ENCODE peak calls at places on chromosomes 5 and 9, in nine cellular contexts. I is foreskin fibroblast, L is transverse colon, P is hepatocyte, S is GM12864, F is lower lobe of right lung, J is keratinocyte, Q is Karpas-422, U is aorta. H is an unnamed sample.
A peak's percentile ranks its signal among the peaks of the same experiment; 100 is the strongest.

GRCh38 chr5:80143491-80143890 is 108.3 kb downstream of the THBS4 start:
- DNase-seq in I (no peak), L (no peak), P (no peak), S (no peak), F (no peak), J (no peak), Q (no peak), U (no peak), H (no peak)

GRCh38 chr9:94287877-94288513 is 28.9 kb downstream of the ZNF169 start:
- DNase-seq in I (no peak), L (no peak), P (no peak), S (no peak), F (no peak), J (no peak), Q (no peak), U (no peak), H (no peak)

GRCh38 chr5:163794993-163795392 is 289.6 kb downstream of the MAT2B start:
- DNase-seq in I (no peak), L (no peak), P (no peak), S (no peak), F (no peak), J (no peak), Q (no peak), U (no peak), H (no peak)

GRCh38 chr5:35557199-35557598 is 60.5 kb upstream of the SPEF2 start:
- DNase-seq in I (no peak), L (no peak), P (no peak), S (no peak), F (no peak), J (no peak), Q (no peak), U (no peak), H (no peak)

GRCh38 chr5:62977641-62978040 is 399.0 kb downstream of the LRRC70 start:
- DNase-seq in I (no peak), L (no peak), P (no peak), S (no peak), F (no peak), J (no peak), Q (no peak), U (no peak), H (no peak)

GRCh38 chr5:168829922-168830417 is 250.8 kb upstream of the PANK3 start:
- DNase-seq in I (no peak), L (no peak), P (no peak), S (no peak), F (no peak), J (no peak), Q (no peak), U (no peak), H (no peak)

GRCh38 chr5:154309805-154310204 is 119.3 kb downstream of the GALNT10 start:
- DNase-seq in I (no peak), L (no peak), P (no peak), S (no peak), F (no peak), J (no peak), Q (no peak), U (no peak), H (no peak)

GRCh38 chr5:159133041-159133741 is 33.5 kb upstream of the EBF1 start:
- DNase-seq in I (peak; percentile 83), L (no peak), P (peak; percentile 64), S (peak; percentile 35), F (no peak), J (no peak), Q (peak; percentile 89), U (no peak), H (peak; percentile 46)

GRCh38 chr5:109324351-109324750 is 85.4 kb downstream of the PJA2 start:
- DNase-seq in I (no peak), L (no peak), P (no peak), S (no peak), F (no peak), J (no peak), Q (no peak), U (no peak), H (no peak)

GRCh38 chr5:34043099-34043876 is at the start of gene C1QTNF3:
- DNase-seq in I (peak; percentile 7), L (no peak), P (no peak), S (no peak), F (no peak), J (no peak), Q (no peak), U (no peak), H (no peak)

GRCh38 chr9:683509-684021 is 157.9 kb upstream of the DMRT1 start:
- DNase-seq in I (no peak), L (no peak), P (no peak), S (no peak), F (no peak), J (no peak), Q (no peak), U (no peak), H (no peak)

GRCh38 chr9:680106-680505 is 161.4 kb upstream of the DMRT1 start:
- DNase-seq in I (no peak), L (no peak), P (no peak), S (no peak), F (no peak), J (no peak), Q (no peak), U (no peak), H (no peak)

GRCh38 chr9:684950-685340 is 156.6 kb upstream of the DMRT1 start:
- DNase-seq in I (peak; percentile 88), L (no peak), P (peak; percentile 68), S (no peak), F (no peak), J (no peak), Q (no peak), U (no peak), H (no peak)

GRCh38 chr9:684055-684949 is 157.2 kb upstream of the DMRT1 start:
- DNase-seq in I (peak; percentile 82), L (no peak), P (peak; percentile 49), S (no peak), F (no peak), J (no peak), Q (no peak), U (no peak), H (no peak)

GRCh38 chr9:682633-683508 is 158.6 kb upstream of the DMRT1 start:
- DNase-seq in I (peak; percentile 54), L (peak; percentile 58), P (peak; percentile 85), S (no peak), F (no peak), J (no peak), Q (no peak), U (no peak), H (no peak)
- H3K4me3 ChIP-seq in I (no peak overlapping the region), L (peak overlapping the region; percentile 12), P (no peak overlapping the region), S (no peak overlapping the region), F (no peak overlapping the region), J (no peak overlapping the region), Q (no peak overlapping the region), U (no peak overlapping the region), H (no peak overlapping the region)

GRCh38 chr5:40660751-40661150 is 19.0 kb upstream of the PTGER4 start:
- DNase-seq in I (no peak), L (no peak), P (no peak), S (no peak), F (no peak), J (no peak), Q (no peak), U (no peak), H (no peak)
- H3K4me3 ChIP-seq in I (no peak overlapping the region), L (no peak overlapping the region), P (no peak overlapping the region), S (no peak overlapping the region), F (no peak overlapping the region), J (no peak overlapping the region), Q (no peak overlapping the region), U (no peak overlapping the region), H (no peak overlapping the region)

DNA sequence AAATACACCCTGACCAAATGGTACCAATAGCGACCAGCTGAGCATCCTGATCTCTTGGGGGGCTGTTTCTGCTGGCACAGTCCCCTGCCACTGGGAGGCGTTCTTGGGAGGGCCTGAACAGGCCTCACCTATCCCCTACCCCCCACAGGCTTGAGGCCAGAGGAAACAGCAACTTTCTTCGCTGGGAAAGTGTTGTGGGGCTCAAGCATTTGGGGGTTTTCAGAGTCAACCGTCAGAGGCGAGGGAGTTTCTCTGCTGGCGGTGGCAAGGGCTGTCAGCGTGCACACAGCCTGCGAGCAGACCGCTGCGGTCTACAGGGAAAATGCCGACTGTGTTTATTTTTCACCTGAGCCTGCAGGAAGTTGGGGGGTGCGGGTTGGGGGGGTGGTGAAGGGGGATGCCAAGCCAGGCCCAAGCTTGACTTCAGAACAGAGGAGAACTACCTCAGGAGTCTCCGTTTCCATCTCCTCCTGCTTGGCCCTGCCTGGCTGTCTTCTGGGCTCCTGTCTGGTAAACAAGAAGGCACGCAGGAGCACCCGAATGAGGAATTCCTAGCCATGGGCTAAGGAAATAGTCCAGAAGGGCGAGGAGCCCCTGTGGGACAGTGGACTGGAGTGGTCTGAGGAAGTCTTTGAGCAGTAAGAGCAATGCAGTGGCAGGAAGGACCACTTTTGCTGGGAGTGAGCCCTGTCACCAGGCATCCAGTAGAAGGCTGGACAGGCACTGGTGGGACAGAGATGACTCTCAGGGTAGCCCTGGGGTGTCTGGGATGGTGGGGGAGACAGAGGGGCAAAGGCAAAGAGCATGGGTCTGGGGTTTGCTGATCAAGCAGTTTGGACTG is 18.1 kb downstream of the TCF7 start:
- DNase-seq in I (no peak), L (no peak), P (no peak), S (peak; percentile 79), F (peak; percentile 41), J (no peak), Q (no peak), U (peak; percentile 51), H (peak; percentile 84)
- H3K4me3 ChIP-seq in I (no peak overlapping the region), L (no peak overlapping the region), P (no peak overlapping the region), S (no peak overlapping the region), F (no peak overlapping the region), J (no peak overlapping the region), Q (no peak overlapping the region), U (no peak overlapping the region), H (no peak overlapping the region)

GRCh38 chr5:119336262-119336661 is 19.6 kb upstream of the TNFAIP8 start:
- DNase-seq in I (no peak), L (no peak), P (no peak), S (no peak), F (no peak), J (no peak), Q (no peak), U (no peak), H (no peak)
- H3K4me3 ChIP-seq in I (no peak overlapping the region), L (no peak overlapping the region), P (no peak overlapping the region), S (peak overlapping the region; percentile 74), F (no peak overlapping the region), J (no peak overlapping the region), Q (no peak overlapping the region), U (no peak overlapping the region), H (peak overlapping the region; percentile 80)

GRCh38 chr9:77450093-77450475 is 198.0 kb downstream of the GNA14 start:
- DNase-seq in I (no peak), L (no peak), P (no peak), S (no peak), F (no peak), J (no peak), Q (no peak), U (no peak), H (no peak)

GRCh38 chr9:77453857-77454647 is 194.1 kb downstream of the GNA14 start:
- DNase-seq in I (no peak), L (no peak), P (no peak), S (no peak), F (no peak), J (no peak), Q (peak; percentile 77), U (no peak), H (peak; percentile 10)

GRCh38 chr9:77451507-77451906 is 196.6 kb downstream of the GNA14 start:
- DNase-seq in I (no peak), L (no peak), P (no peak), S (no peak), F (no peak), J (no peak), Q (no peak), U (no peak), H (no peak)

GRCh38 chr9:77447646-77448045 is 200.5 kb downstream of the GNA14 start:
- DNase-seq in I (no peak), L (no peak), P (no peak), S (no peak), F (no peak), J (no peak), Q (no peak), U (no peak), H (no peak)

GRCh38 chr9:77449177-77450092 is 198.7 kb downstream of the GNA14 start:
- DNase-seq in I (peak; percentile 57), L (no peak), P (peak; percentile 80), S (no peak), F (no peak), J (peak; percentile 59), Q (peak; percentile 45), U (no peak), H (no peak)
- H3K4me3 ChIP-seq in I (no peak overlapping the region), L (no peak overlapping the region), P (no peak overlapping the region), S (no peak overlapping the region), F (no peak overlapping the region), J (no peak overlapping the region), Q (no peak overlapping the region), U (no peak overlapping the region), H (no peak overlapping the region)

H was measured in GM06990.